ENCODE peak calls at places on chromosomes 6 and 20, in eight cellular contexts. C is HFFc6; I is stimulated activated CD4-positive, alpha-beta T cell treated with anti-CD3 and anti-CD28 coated beads, Interleukin-15, amount 100 ng/mL, for 1 hour; Q is IMR-90; P is head of caudate nucleus; R is EL; G is natural killer cell treated with Interleukin-12 subunit alpha and Interleukin-12 subunit beta and Interleukin-15 and Interleukin-18, amount 100 ng/mL, for 72 hours; D is RWPE1. Y is an unnamed sample.

GRCh38 chr6:89818977-89819335 is 638 bp downstream of the MDN1 start:
- DNase-seq in C (no peak), I (no peak), Q (peak; percentile 30), P (no peak), R (peak; percentile 42), G (no peak), D (peak; percentile 20), Y (no peak)

GRCh38 chr6:154359679-154360078 is 3.1 kb upstream of the IPCEF1 start:
- DNase-seq in C (no peak), I (no peak), Q (no peak), P (no peak), R (no peak), G (no peak), D (no peak), Y (no peak)

GRCh38 chr20:49893242-49894072 is 21.9 kb downstream of the SPATA2 start:
- DNase-seq in C (no peak), I (no peak), Q (peak; percentile 14), P (no peak), R (no peak), G (no peak), D (no peak), Y (no peak)

GRCh38 chr20:59004763-59005522 is 2.1 kb downstream of the CTSZ start:
- DNase-seq in C (no peak), I (no peak), Q (no peak), P (peak; percentile 45), R (no peak), G (no peak), D (no peak), Y (no peak)

GRCh38 chr6:79422666-79423065 is 114.6 kb downstream of the LCA5 start:
- DNase-seq in C (no peak), I (no peak), Q (no peak), P (no peak), R (no peak), G (no peak), D (no peak), Y (no peak)

GRCh38 chr20:31595654-31596411 is 9.3 kb upstream of the ID1 start:
- DNase-seq in C (peak; percentile 98), I (no peak), Q (peak; percentile 86), P (peak; percentile 56), R (peak; percentile 99), G (no peak), D (peak; percentile 54), Y (peak; percentile 93)

GRCh38 chr6:163405412-163406309 is 8.9 kb upstream of the QKI start:
- DNase-seq in C (no peak), I (no peak), Q (no peak), P (peak; percentile 78), R (peak; percentile 28), G (no peak), D (no peak), Y (peak; percentile 36)

GRCh38 chr6:2450546-2450945 is 205.1 kb upstream of the GMDS start:
- DNase-seq in C (no peak), I (no peak), Q (no peak), P (no peak), R (peak; percentile 13), G (no peak), D (peak; percentile 42), Y (peak; percentile 70)

GRCh38 chr20:49904440-49905214 is 10.7 kb downstream of the SPATA2 start:
- DNase-seq in C (no peak), I (no peak), Q (no peak), P (no peak), R (no peak), G (no peak), D (no peak), Y (no peak)

GRCh38 chr6:151440930-151441329 is 11.0 kb downstream of the RMND1 start:
- DNase-seq in C (no peak), I (no peak), Q (peak; percentile 50), P (no peak), R (peak; percentile 30), G (no peak), D (no peak), Y (no peak)

GRCh38 chr20:44141873-44142272 is 45.1 kb downstream of the JPH2 start:
- DNase-seq in C (no peak), I (no peak), Q (no peak), P (no peak), R (no peak), G (no peak), D (no peak), Y (no peak)

Y was measured in BE2C.